ENCODE peak calls at places on chromosomes 1 and 21, in five cellular contexts. G is stimulated activated CD8-positive, alpha-beta memory T cell treated with anti-CD3 and anti-CD28 coated beads, Interleukin-4, amount 100 ng/mL, for 24 hours; F is lung microvascular endothelial cell; T is CD4-positive, alpha-beta T cell; P is GM12864. C is an unnamed sample.
A peak's percentile ranks its signal among the peaks of the same experiment; 100 is the strongest.

GRCh38 chr1:66999640-67000400 is 54.1 kb downstream of the SLC35D1 start:
- DNase-seq in P (no peak), T (no peak), G (no peak), F (no peak), C (no peak)

GRCh38 chr1:170967042-170967910 is 31.9 kb downstream of the MROH9 start:
- DNase-seq in P (no peak), T (no peak), G (no peak), F (peak; percentile 48), C (peak; percentile 21)

GRCh38 chr1:150798509-150798908 is 9.6 kb downstream of the CTSK start:
- DNase-seq in P (no peak), F (no peak), G (no peak), T (no peak), C (no peak)

GRCh38 chr1:160438935-160439334 is 38.6 kb downstream of the VANGL2 start:
- DNase-seq in T (no peak), P (no peak), F (no peak), G (no peak), C (no peak)

GRCh38 chr21:36646011-36646410 is 52.9 kb upstream of the SIM2 start:
- DNase-seq in G (no peak), T (no peak), F (no peak), P (no peak), C (no peak)

GRCh38 chr1:185821612-185822385 is 87.6 kb downstream of the HMCN1 start:
- DNase-seq in F (no peak), G (no peak), P (no peak), T (no peak), C (no peak)

GRCh38 chr1:110215621-110216020 is 5.5 kb downstream of the KCNC4 start:
- DNase-seq in T (no peak), P (no peak), F (no peak), G (no peak), C (no peak)

GRCh38 chr1:67713071-67713806 is 28.2 kb downstream of the GADD45A start:
- DNase-seq in P (no peak), G (no peak), F (peak; percentile 92), T (no peak), C (no peak)

GRCh38 chr1:18452550-18452949 is 28.2 kb upstream of the KLHDC7A start:
- DNase-seq in T (no peak), F (peak; percentile 16), G (no peak), P (peak; percentile 13), C (no peak)

GRCh38 chr1:60762176-60762575 is 320.2 kb upstream of the NFIA start:
- DNase-seq in T (no peak), P (no peak), F (peak; percentile 64), G (no peak), C (no peak)

GRCh38 chr1:95503371-95504145 is 269.5 kb downstream of the RWDD3 start:
- DNase-seq in G (no peak), T (no peak), P (no peak), F (no peak), C (no peak)

GRCh38 chr1:173628888-173629287 is 6.2 kb upstream of the TEX50 start:
- DNase-seq in P (no peak), G (no peak), F (no peak), T (no peak), C (no peak)

GRCh38 chr21:15706686-15707085 is 23.1 kb upstream of the USP25 start:
- DNase-seq in F (peak; percentile 75), T (no peak), P (no peak), G (no peak), C (no peak)

GRCh38 chr1:246151796-246152434 is 355.2 kb downstream of the SMYD3 start:
- DNase-seq in P (no peak), F (peak; percentile 16), T (no peak), G (no peak), C (no peak)

GRCh38 chr1:67941746-67942145 is 108.5 kb upstream of the GNG12 start:
- DNase-seq in G (no peak), P (no peak), F (no peak), T (no peak), C (no peak)

GRCh38 chr1:201422436-201423030 is 1.0 kb upstream of the TNNI1 start:
- DNase-seq in F (no peak), T (no peak), G (no peak), P (no peak), C (no peak)

GRCh38 chr1:162040657-162041056 is 17.0 kb upstream of the OLFML2B start:
- DNase-seq in F (peak; percentile 57), T (no peak), P (no peak), G (no peak), C (no peak)

GRCh38 chr1:64135501-64136245 is 67.8 kb upstream of the UBE2U start:
- DNase-seq in T (no peak), F (no peak), G (no peak), P (no peak), C (no peak)